ENCODE peak calls at places on chromosomes 5 and 9, in nine cellular contexts. One of them, this sample, is unnamed. For H3K27me3, the result is how much of the 10 kb centered on the place peaks cover.

GRCh38 chr5:133483406-133484090 is 128.8 kb downstream of the FSTL4 start:
- DNase-seq in brain microvascular endothelial cell: no peak
- DNase-seq in Panc1: no peak
- DNase-seq in stomach: peak
- DNase-seq in effector memory CD4-positive, alpha-beta T cell: no peak
- DNase-seq in hepatocyte: no peak
- DNase-seq in AG04450: no peak
- DNase-seq in bronchial epithelial cell: no peak
- DNase-seq in IMR-90: no peak
- DNase-seq in this sample: no peak

GRCh38 chr9:72907421-72907820 is 45.4 kb downstream of the ALDH1A1 start:
- DNase-seq in bronchial epithelial cell: no peak
- DNase-seq in effector memory CD4-positive, alpha-beta T cell: no peak
- DNase-seq in stomach: no peak
- DNase-seq in AG04450: no peak
- DNase-seq in brain microvascular endothelial cell: no peak
- DNase-seq in Panc1: no peak
- DNase-seq in hepatocyte: no peak
- DNase-seq in IMR-90: no peak
- DNase-seq in this sample: no peak

GRCh38 chr5:172886974-172887491 is 53.0 kb downstream of the ERGIC1 start:
- DNase-seq in stomach: peak
- DNase-seq in brain microvascular endothelial cell: peak
- DNase-seq in effector memory CD4-positive, alpha-beta T cell: no peak
- DNase-seq in hepatocyte: peak
- DNase-seq in bronchial epithelial cell: peak
- DNase-seq in Panc1: no peak
- DNase-seq in AG04450: peak
- DNase-seq in IMR-90: peak
- DNase-seq in this sample: no peak

GRCh38 chr5:60023255-60023654 is 129.7 kb upstream of the PDE4D start:
- DNase-seq in stomach: no peak
- DNase-seq in IMR-90: no peak
- DNase-seq in brain microvascular endothelial cell: peak
- DNase-seq in AG04450: no peak
- DNase-seq in Panc1: no peak
- DNase-seq in hepatocyte: no peak
- DNase-seq in effector memory CD4-positive, alpha-beta T cell: no peak
- DNase-seq in bronchial epithelial cell: no peak
- DNase-seq in this sample: no peak

GRCh38 chr5:162248107-162248713 is 180.6 kb downstream of the GABRG2 start:
- DNase-seq in brain microvascular endothelial cell: no peak
- DNase-seq in bronchial epithelial cell: no peak
- DNase-seq in Panc1: no peak
- DNase-seq in AG04450: no peak
- DNase-seq in stomach: no peak
- DNase-seq in hepatocyte: peak
- DNase-seq in effector memory CD4-positive, alpha-beta T cell: no peak
- DNase-seq in IMR-90: no peak
- DNase-seq in this sample: no peak

GRCh38 chr5:151699071-151699901 is 12.6 kb upstream of the SPARC start:
- DNase-seq in brain microvascular endothelial cell: peak
- DNase-seq in bronchial epithelial cell: peak
- DNase-seq in AG04450: peak
- DNase-seq in effector memory CD4-positive, alpha-beta T cell: no peak
- DNase-seq in stomach: peak
- DNase-seq in Panc1: no peak
- DNase-seq in IMR-90: peak
- DNase-seq in hepatocyte: peak
- DNase-seq in this sample: no peak

GRCh38 chr9:36208521-36209253 is 18.0 kb downstream of the CLTA start:
- DNase-seq in AG04450: no peak
- DNase-seq in effector memory CD4-positive, alpha-beta T cell: no peak
- DNase-seq in hepatocyte: no peak
- DNase-seq in bronchial epithelial cell: no peak
- DNase-seq in IMR-90: no peak
- DNase-seq in brain microvascular endothelial cell: no peak
- DNase-seq in stomach: no peak
- DNase-seq in Panc1: no peak
- DNase-seq in this sample: no peak

GRCh38 chr5:151077419-151077818 is 3.4 kb downstream of the TNIP1 start:
- DNase-seq in brain microvascular endothelial cell: no peak
- DNase-seq in AG04450: no peak
- DNase-seq in hepatocyte: no peak
- DNase-seq in Panc1: no peak
- DNase-seq in effector memory CD4-positive, alpha-beta T cell: no peak
- DNase-seq in IMR-90: no peak
- DNase-seq in stomach: no peak
- DNase-seq in bronchial epithelial cell: no peak
- DNase-seq in this sample: no peak

GRCh38 chr9:84759300-84759750 is 89.8 kb downstream of the NTRK2 start:
- DNase-seq in effector memory CD4-positive, alpha-beta T cell: no peak
- DNase-seq in AG04450: no peak
- DNase-seq in bronchial epithelial cell: peak
- DNase-seq in stomach: no peak
- DNase-seq in brain microvascular endothelial cell: no peak
- DNase-seq in Panc1: no peak
- DNase-seq in IMR-90: no peak
- DNase-seq in hepatocyte: no peak
- DNase-seq in this sample: no peak

GRCh38 chr5:92106808-92107207 is 723.7 kb upstream of the ARRDC3 start:
- DNase-seq in hepatocyte: no peak
- DNase-seq in bronchial epithelial cell: no peak
- DNase-seq in IMR-90: no peak
- DNase-seq in AG04450: no peak
- DNase-seq in brain microvascular endothelial cell: no peak
- DNase-seq in stomach: no peak
- DNase-seq in effector memory CD4-positive, alpha-beta T cell: no peak
- DNase-seq in Panc1: no peak
- DNase-seq in this sample: no peak

GRCh38 chr9:121607434-121608248 is 43.8 kb upstream of the DAB2IP start:
- DNase-seq in brain microvascular endothelial cell: peak
- DNase-seq in IMR-90: peak
- DNase-seq in stomach: no peak
- DNase-seq in AG04450: no peak
- DNase-seq in Panc1: no peak
- DNase-seq in bronchial epithelial cell: peak
- DNase-seq in effector memory CD4-positive, alpha-beta T cell: no peak
- DNase-seq in hepatocyte: peak
- DNase-seq in this sample: no peak

GRCh38 chr5:58185397-58186195 is 274.3 kb downstream of the PLK2 start:
- DNase-seq in stomach: no peak
- DNase-seq in bronchial epithelial cell: peak
- DNase-seq in AG04450: no peak
- DNase-seq in effector memory CD4-positive, alpha-beta T cell: no peak
- DNase-seq in brain microvascular endothelial cell: peak
- DNase-seq in hepatocyte: no peak
- DNase-seq in Panc1: no peak
- DNase-seq in IMR-90: peak
- DNase-seq in this sample: no peak

GRCh38 chr9:14924821-14925220 is 14.6 kb upstream of the FREM1 start:
- DNase-seq in hepatocyte: no peak
- DNase-seq in IMR-90: peak
- DNase-seq in Panc1: no peak
- DNase-seq in stomach: no peak
- DNase-seq in effector memory CD4-positive, alpha-beta T cell: no peak
- DNase-seq in AG04450: no peak
- DNase-seq in brain microvascular endothelial cell: peak
- DNase-seq in bronchial epithelial cell: peak
- DNase-seq in this sample: no peak

GRCh38 chr9:106438928-106439327 is 424.0 kb upstream of the ZNF462 start:
- DNase-seq in hepatocyte: no peak
- DNase-seq in bronchial epithelial cell: peak
- DNase-seq in Panc1: no peak
- DNase-seq in brain microvascular endothelial cell: peak
- DNase-seq in IMR-90: no peak
- DNase-seq in AG04450: no peak
- DNase-seq in stomach: no peak
- DNase-seq in effector memory CD4-positive, alpha-beta T cell: no peak
- DNase-seq in this sample: no peak

GRCh38 chr5:852018-852417 is 1.2 kb upstream of the ZDHHC11 start:
- DNase-seq in IMR-90: no peak
- DNase-seq in brain microvascular endothelial cell: no peak
- DNase-seq in bronchial epithelial cell: no peak
- DNase-seq in Panc1: no peak
- DNase-seq in effector memory CD4-positive, alpha-beta T cell: no peak
- DNase-seq in AG04450: no peak
- DNase-seq in stomach: no peak
- DNase-seq in hepatocyte: no peak
- DNase-seq in this sample: no peak

GRCh38 chr5:113059232-113059805 is 82.7 kb downstream of the DCP2 start:
- DNase-seq in IMR-90: peak
- DNase-seq in Panc1: no peak
- DNase-seq in effector memory CD4-positive, alpha-beta T cell: no peak
- DNase-seq in bronchial epithelial cell: no peak
- DNase-seq in AG04450: no peak
- DNase-seq in hepatocyte: no peak
- DNase-seq in brain microvascular endothelial cell: no peak
- DNase-seq in stomach: no peak
- DNase-seq in this sample: no peak

GRCh38 chr5:53069626-53070025 is 39.9 kb downstream of the MOCS2 start:
- DNase-seq in effector memory CD4-positive, alpha-beta T cell: no peak
- DNase-seq in AG04450: no peak
- DNase-seq in IMR-90: peak
- DNase-seq in stomach: no peak
- DNase-seq in bronchial epithelial cell: peak
- DNase-seq in Panc1: peak
- DNase-seq in brain microvascular endothelial cell: peak
- DNase-seq in hepatocyte: no peak
- DNase-seq in this sample: no peak

DNA sequence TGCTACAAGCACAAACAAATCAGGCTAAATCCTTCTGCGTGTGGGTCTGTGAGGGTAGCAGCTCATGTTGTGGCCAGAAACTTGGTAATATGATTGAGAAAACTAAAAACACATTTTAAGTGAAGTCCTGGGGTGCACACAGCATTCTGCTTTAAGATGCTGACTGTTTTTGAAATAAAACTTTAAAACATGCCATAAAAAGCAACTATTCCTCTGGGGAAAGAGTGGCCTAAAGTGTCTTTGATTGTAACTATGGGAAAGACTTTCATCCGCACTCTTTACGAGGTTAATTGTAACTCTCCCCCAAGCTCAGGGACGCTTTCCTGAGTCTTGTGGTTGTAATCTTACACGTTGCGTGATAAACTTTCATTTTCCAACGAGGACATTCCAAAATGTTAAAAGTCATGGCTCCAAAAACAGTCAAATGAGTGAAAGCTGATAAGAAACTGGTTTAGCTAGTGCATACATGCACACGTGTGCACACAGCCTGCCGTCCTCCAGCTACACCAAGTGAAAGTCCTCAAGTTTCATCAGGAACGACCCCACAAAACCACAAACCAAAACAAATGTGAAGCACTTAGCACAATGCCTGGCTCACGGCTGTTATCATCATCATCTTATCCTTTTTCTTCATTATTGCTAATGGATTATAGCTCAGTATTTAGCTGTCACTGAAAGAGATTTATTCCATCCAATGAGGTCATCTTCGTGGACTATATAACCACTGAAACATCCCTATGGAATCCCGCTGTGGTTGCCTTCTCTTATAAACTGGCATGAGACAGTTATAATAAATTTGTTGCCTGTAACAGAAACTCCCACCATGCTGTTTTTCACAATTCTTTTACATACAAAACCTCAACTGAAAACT is 56.4 kb downstream of the SAXO1 start:
- DNase-seq in hepatocyte: peak
- DNase-seq in bronchial epithelial cell: peak
- DNase-seq in stomach: peak
- DNase-seq in Panc1: no peak
- DNase-seq in AG04450: peak
- DNase-seq in effector memory CD4-positive, alpha-beta T cell: no peak
- DNase-seq in IMR-90: peak
- DNase-seq in brain microvascular endothelial cell: peak
- DNase-seq in this sample: no peak
- H3K4me3 ChIP-seq in hepatocyte: no peak
- H3K4me3 ChIP-seq in bronchial epithelial cell: no peak
- H3K4me3 ChIP-seq in stomach: no peak
- H3K4me3 ChIP-seq in Panc1: no peak
- H3K4me3 ChIP-seq in AG04450: peak
- H3K4me3 ChIP-seq in effector memory CD4-positive, alpha-beta T cell: no peak
- H3K4me3 ChIP-seq in IMR-90: no peak
- H3K4me3 ChIP-seq in brain microvascular endothelial cell: peak
- H3K4me3 ChIP-seq in this sample: no peak

GRCh38 chr9:33651125-33651524 is 127.1 kb downstream of the ANKRD18B start:
- DNase-seq in Panc1: no peak
- DNase-seq in brain microvascular endothelial cell: no peak
- DNase-seq in IMR-90: no peak
- DNase-seq in stomach: no peak
- DNase-seq in bronchial epithelial cell: no peak
- DNase-seq in AG04450: no peak
- DNase-seq in effector memory CD4-positive, alpha-beta T cell: no peak
- DNase-seq in hepatocyte: no peak
- DNase-seq in this sample: no peak
- H3K27me3 ChIP-seq in Panc1: under half
- H3K27me3 ChIP-seq in brain microvascular endothelial cell: under half
- H3K27me3 ChIP-seq in IMR-90: half or more
- H3K27me3 ChIP-seq in stomach: under half
- H3K27me3 ChIP-seq in bronchial epithelial cell: under half
- H3K27me3 ChIP-seq in AG04450: under half
- H3K27me3 ChIP-seq in effector memory CD4-positive, alpha-beta T cell: under half
- H3K27me3 ChIP-seq in hepatocyte: under half
- H3K27me3 ChIP-seq in this sample: under half

GRCh38 chr9:129320575-129321311 is 142.7 kb upstream of the IER5L start:
- DNase-seq in brain microvascular endothelial cell: peak
- DNase-seq in Panc1: no peak
- DNase-seq in bronchial epithelial cell: peak
- DNase-seq in IMR-90: peak
- DNase-seq in AG04450: peak
- DNase-seq in effector memory CD4-positive, alpha-beta T cell: peak
- DNase-seq in hepatocyte: peak
- DNase-seq in stomach: peak
- DNase-seq in this sample: peak
- H3K4me3 ChIP-seq in brain microvascular endothelial cell: peak
- H3K4me3 ChIP-seq in Panc1: peak
- H3K4me3 ChIP-seq in bronchial epithelial cell: peak
- H3K4me3 ChIP-seq in IMR-90: peak
- H3K4me3 ChIP-seq in AG04450: peak
- H3K4me3 ChIP-seq in effector memory CD4-positive, alpha-beta T cell: peak
- H3K4me3 ChIP-seq in hepatocyte: no peak
- H3K4me3 ChIP-seq in stomach: peak
- H3K4me3 ChIP-seq in this sample: peak

DNA sequence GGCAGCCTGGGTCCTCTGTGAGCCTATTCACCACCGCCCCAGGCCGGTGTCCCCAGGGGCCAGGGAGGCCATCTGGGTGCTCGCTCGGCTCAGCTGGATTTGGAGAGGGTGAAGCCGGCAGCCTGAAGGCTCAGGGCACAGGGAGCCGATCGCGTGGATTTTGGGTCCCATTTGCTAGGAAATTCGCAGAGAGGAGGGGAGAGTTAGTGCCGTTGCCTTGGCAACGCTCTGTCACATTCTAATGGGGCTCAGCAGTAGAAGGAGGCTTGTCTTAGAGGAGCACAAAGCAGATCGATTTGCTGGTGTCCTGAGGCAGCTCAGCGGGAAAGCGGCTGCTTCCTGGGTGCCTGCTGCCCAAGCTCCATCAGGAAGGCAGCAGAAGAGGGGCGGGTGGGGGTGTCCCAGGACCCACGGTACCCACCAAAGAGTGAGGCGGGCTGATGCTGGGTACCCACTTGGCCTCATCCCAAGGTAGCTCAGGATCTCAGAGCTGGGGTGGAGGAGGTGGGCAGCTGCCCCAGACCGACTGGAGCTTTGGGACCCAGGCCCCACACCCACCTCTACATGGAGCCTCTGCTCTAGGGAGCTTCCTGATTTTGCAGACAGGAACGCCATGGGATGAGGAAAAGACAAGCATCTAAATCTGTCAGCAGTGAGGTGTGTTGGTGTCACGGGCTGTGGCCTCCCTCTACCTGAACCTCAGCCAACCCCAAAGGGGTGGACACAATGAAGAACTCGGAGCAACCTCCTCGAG is 17.1 kb upstream of the OLFM1 start:
- DNase-seq in effector memory CD4-positive, alpha-beta T cell: no peak
- DNase-seq in stomach: no peak
- DNase-seq in hepatocyte: no peak
- DNase-seq in AG04450: no peak
- DNase-seq in brain microvascular endothelial cell: no peak
- DNase-seq in Panc1: no peak
- DNase-seq in bronchial epithelial cell: no peak
- DNase-seq in IMR-90: no peak
- DNase-seq in this sample: no peak
- H3K27me3 ChIP-seq in effector memory CD4-positive, alpha-beta T cell: under half
- H3K27me3 ChIP-seq in stomach: under half
- H3K27me3 ChIP-seq in hepatocyte: under half
- H3K27me3 ChIP-seq in AG04450: under half
- H3K27me3 ChIP-seq in brain microvascular endothelial cell: under half
- H3K27me3 ChIP-seq in Panc1: under half
- H3K27me3 ChIP-seq in bronchial epithelial cell: under half
- H3K27me3 ChIP-seq in IMR-90: under half
- H3K27me3 ChIP-seq in this sample: under half